ENCODE peak calls at places on chromosomes 3 and 15, in six cellular contexts. Q, S, A, Y, U and P are unnamed samples.

GRCh38 chr3:177357352-177358084 is 160.2 kb upstream of the TBL1XR1 start:
- DNase-seq in Q (peak; percentile 63), S (peak; percentile 40), A (peak; percentile 94), Y (peak; percentile 26), U (peak; percentile 94), P (peak; percentile 98)

GRCh38 chr15:79661411-79661810 is 229.3 kb downstream of the MINAR1 start:
- DNase-seq in Q (no peak), S (no peak), A (no peak), Y (no peak), U (no peak), P (no peak)

GRCh38 chr3:69439683-69440270 is 53.9 kb upstream of the FRMD4B start:
- DNase-seq in Q (no peak), S (no peak), A (no peak), Y (no peak), U (no peak), P (peak; percentile 22)

GRCh38 chr3:102449341-102449740 is 14.5 kb downstream of the ZPLD1 start:
- DNase-seq in Q (no peak), S (no peak), A (no peak), Y (no peak), U (peak; percentile 51), P (peak; percentile 83)

GRCh38 chr15:73602444-73602843 is 30.7 kb downstream of the NPTN start:
- DNase-seq in Q (no peak), S (no peak), A (no peak), Y (no peak), U (no peak), P (no peak)

GRCh38 chr15:63042879-63043340 is 363 bp downstream of the TPM1 start:
- DNase-seq in Q (no peak), S (no peak), A (no peak), Y (no peak), U (no peak), P (no peak)

GRCh38 chr3:130386604-130387263 is 41.3 kb downstream of the COL6A5 start:
- DNase-seq in Q (no peak), S (no peak), A (peak; percentile 29), Y (no peak), U (peak; percentile 69), P (peak; percentile 69)

GRCh38 chr3:55720614-55721013 is 233.5 kb upstream of the WNT5A start:
- DNase-seq in Q (no peak), S (no peak), A (peak; percentile 4), Y (no peak), U (peak; percentile 18), P (no peak)

GRCh38 chr3:177777699-177778098 is 580.4 kb upstream of the TBL1XR1 start:
- DNase-seq in Q (no peak), S (no peak), A (peak; percentile 44), Y (peak; percentile 49), U (peak; percentile 77), P (peak; percentile 82)

GRCh38 chr3:31102196-31102879 is 207.9 kb upstream of the GADL1 start:
- DNase-seq in Q (no peak), S (no peak), A (no peak), Y (no peak), U (no peak), P (no peak)

GRCh38 chr3:6667354-6667753 is 193.6 kb upstream of the GRM7 start:
- DNase-seq in Q (no peak), S (no peak), A (no peak), Y (no peak), U (no peak), P (no peak)

GRCh38 chr3:19543212-19543841 is 390.7 kb downstream of the EFHB start:
- DNase-seq in Q (no peak), S (no peak), A (no peak), Y (no peak), U (no peak), P (peak; percentile 18)

GRCh38 chr3:138205527-138205926 is 18.4 kb downstream of the ARMC8 start:
- DNase-seq in Q (no peak), S (no peak), A (no peak), Y (no peak), U (peak; percentile 6), P (no peak)